ENCODE peak calls at places on chromosomes 6 and 20, in ten cellular contexts. M, R, W, Q, G, U, F, K, L and N are unnamed samples.
A peak's percentile ranks its signal among the peaks of the same experiment; 100 is the strongest.

GRCh38 chr6:135281227-135281626 is 100.1 kb downstream of the MYB start:
- DNase-seq in M (no peak), R (no peak), W (no peak), Q (no peak), G (no peak), U (no peak), F (no peak), K (peak; percentile 63), L (no peak), N (no peak)

GRCh38 chr6:91082311-91082803 is 495.5 kb upstream of the MAP3K7 start:
- DNase-seq in M (peak; percentile 79), R (no peak), W (no peak), Q (peak; percentile 74), G (no peak), U (peak; percentile 40), F (peak; percentile 19), K (no peak), L (no peak), N (no peak)

GRCh38 chr6:138503881-138504680 is 4.8 kb upstream of the NHSL1 start:
- DNase-seq in M (no peak), R (no peak), W (no peak), Q (no peak), G (no peak), U (no peak), F (no peak), K (no peak), L (no peak), N (no peak)

GRCh38 chr20:63427724-63428330 is 44.6 kb downstream of the KCNQ2 start:
- DNase-seq in M (no peak), R (no peak), W (no peak), Q (no peak), G (no peak), U (no peak), F (no peak), K (no peak), L (no peak), N (no peak)

GRCh38 chr6:169971171-169971861 is 219.9 kb downstream of the ERMARD start:
- DNase-seq in M (no peak), R (peak; percentile 20), W (no peak), Q (peak; percentile 32), G (no peak), U (no peak), F (no peak), K (no peak), L (no peak), N (no peak)

GRCh38 chr6:169489642-169490408 is 212.0 kb downstream of the WDR27 start:
- DNase-seq in M (no peak), R (no peak), W (no peak), Q (no peak), G (no peak), U (no peak), F (no peak), K (no peak), L (no peak), N (no peak)

GRCh38 chr20:2814587-2815051 is at the start of gene C20orf141:
- DNase-seq in M (peak; percentile 96), R (no peak), W (no peak), Q (peak; percentile 54), G (no peak), U (peak; percentile 99), F (peak; percentile 99), K (peak; percentile 65), L (peak; percentile 82), N (no peak)

GRCh38 chr6:71529769-71530168 is 241.2 kb downstream of the OGFRL1 start:
- DNase-seq in M (no peak), R (no peak), W (no peak), Q (no peak), G (no peak), U (no peak), F (no peak), K (no peak), L (no peak), N (no peak)

GRCh38 chr20:63626424-63627128 is at the start of gene GMEB2:
- DNase-seq in M (peak; percentile 83), R (peak; percentile 76), W (peak; percentile 78), Q (peak; percentile 90), G (peak; percentile 80), U (no peak), F (peak; percentile 74), K (peak; percentile 54), L (peak; percentile 89), N (peak; percentile 76)

GRCh38 chr6:130885392-130886192 is 58.4 kb downstream of the SMLR1 start:
- DNase-seq in M (peak; percentile 89), R (peak; percentile 64), W (peak; percentile 83), Q (peak; percentile 91), G (no peak), U (peak; percentile 81), F (peak; percentile 83), K (peak; percentile 94), L (no peak), N (peak; percentile 72)

GRCh38 chr6:154602296-154602695 is 91.8 kb upstream of the CNKSR3 start:
- DNase-seq in M (no peak), R (no peak), W (no peak), Q (no peak), G (no peak), U (no peak), F (no peak), K (no peak), L (no peak), N (no peak)

GRCh38 chr20:34516874-34517542 is 786 bp downstream of the DYNLRB1 start:
- DNase-seq in M (peak; percentile 56), R (no peak), W (no peak), Q (no peak), G (no peak), U (no peak), F (peak; percentile 4), K (no peak), L (no peak), N (peak; percentile 28)

GRCh38 chr20:50356962-50357782 is 153.0 kb upstream of the PTPN1 start:
- DNase-seq in M (no peak), R (no peak), W (no peak), Q (no peak), G (no peak), U (no peak), F (no peak), K (no peak), L (no peak), N (no peak)

GRCh38 chr20:50358959-50359358 is 151.2 kb upstream of the PTPN1 start:
- DNase-seq in M (no peak), R (no peak), W (no peak), Q (no peak), G (no peak), U (no peak), F (no peak), K (no peak), L (no peak), N (no peak)

GRCh38 chr20:50356522-50356880 is 153.7 kb upstream of the PTPN1 start:
- DNase-seq in M (no peak), R (no peak), W (no peak), Q (no peak), G (no peak), U (no peak), F (no peak), K (no peak), L (no peak), N (no peak)

GRCh38 chr20:50358166-50358565 is 152.0 kb upstream of the PTPN1 start:
- DNase-seq in M (no peak), R (no peak), W (no peak), Q (no peak), G (no peak), U (no peak), F (no peak), K (no peak), L (no peak), N (no peak)

GRCh38 chr20:50357783-50358161 is 152.4 kb upstream of the PTPN1 start:
- DNase-seq in M (no peak), R (no peak), W (no peak), Q (no peak), G (no peak), U (no peak), F (no peak), K (no peak), L (no peak), N (no peak)
- TF ChIP-seq CTCF in M (no peak), R (no peak), W (no peak), Q (no peak), G (no peak), U (no peak), F (no peak), K (no peak), L (no peak), N (no peak)

GRCh38 chr20:57404419-57405072 is 13.3 kb downstream of the RBM38 start:
- DNase-seq in M (no peak), R (no peak), W (no peak), Q (no peak), G (peak; percentile 57), U (no peak), F (no peak), K (no peak), L (peak; percentile 58), N (no peak)
- H3K27ac ChIP-seq in M (no peak overlapping the region), R (peak overlapping the region; percentile 41), W (no peak overlapping the region), Q (no peak overlapping the region), G (no peak overlapping the region), U (no peak overlapping the region), F (no peak overlapping the region), K (no peak overlapping the region), L (peak overlapping the region; percentile 74), N (no peak overlapping the region)

DNA sequence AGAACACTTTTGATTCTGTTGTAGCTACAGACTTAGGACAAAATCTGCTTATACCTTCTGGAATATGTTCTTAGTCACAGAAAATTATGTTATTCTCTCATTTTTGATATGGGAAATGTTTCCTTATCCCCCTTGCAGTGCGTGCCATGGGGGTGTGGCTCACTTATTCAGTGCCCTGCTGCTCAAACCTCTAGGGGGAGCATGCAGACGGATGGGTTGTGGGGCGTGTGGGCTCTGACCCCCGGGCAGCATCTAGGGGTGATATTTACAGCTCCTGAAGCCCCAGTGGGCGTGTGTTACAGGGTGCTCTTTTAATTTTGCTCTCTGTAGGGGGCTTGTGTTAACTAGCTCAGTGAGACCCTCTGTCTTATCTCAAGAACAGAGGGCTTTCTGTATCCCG is 61.3 kb upstream of the FERMT1 start:
- DNase-seq in M (no peak), R (no peak), W (no peak), Q (peak; percentile 55), G (no peak), U (no peak), F (peak; percentile 20), K (no peak), L (no peak), N (no peak)
- TF ChIP-seq CTCF in M (peak; percentile 41), R (no peak), W (no peak), Q (peak; percentile 65), G (no peak), U (no peak), F (peak; percentile 54), K (no peak), L (no peak), N (no peak)

DNA sequence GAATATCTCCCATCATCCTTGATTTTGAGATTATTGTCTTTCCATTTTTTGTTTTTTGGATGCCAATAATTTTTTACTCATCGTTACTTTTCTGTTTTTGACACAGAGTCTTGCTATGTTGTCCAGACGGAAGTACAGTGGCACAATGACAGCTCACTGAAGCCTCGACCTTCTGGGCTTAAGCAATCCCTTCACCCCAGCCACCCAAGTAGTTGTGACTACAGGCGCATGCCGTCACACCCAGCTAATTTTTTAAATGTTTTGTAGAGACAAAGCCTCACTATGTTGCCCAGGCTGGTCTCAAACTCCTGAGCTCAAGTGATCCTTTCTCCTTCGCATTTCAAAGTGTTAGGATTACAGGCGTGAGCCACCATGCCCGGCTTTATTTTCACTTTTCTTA is 602.4 kb upstream of the AGPAT4 start:
- DNase-seq in M (no peak), R (no peak), W (no peak), Q (no peak), G (no peak), U (no peak), F (no peak), K (no peak), L (no peak), N (no peak)
- H3K27ac ChIP-seq in M (no peak overlapping the region), R (no peak overlapping the region), W (no peak overlapping the region), Q (no peak overlapping the region), G (no peak overlapping the region), U (no peak overlapping the region), F (no peak overlapping the region), K (no peak overlapping the region), L (no peak overlapping the region), N (no peak overlapping the region)